ENCODE peak calls at places on chromosomes 16 and 17, in ten cellular contexts. B is stromal cell of bone marrow; F is activated T-cell treated with anti-CD3 and anti-CD28 coated beads, Interleukin-2, amount 50 U/mL, for 72 hours; K is uterus; J is NCI-H226; S is H9; L is left cardiac atrium; Q is NCI-H69; M is immature natural killer cell; V is AG10803. G is an unnamed sample.

GRCh38 chr16:19513377-19514053 is 8.4 kb downstream of the GDE1 start:
- DNase-seq in S (no peak), L (no peak), F (no peak), Q (no peak), V (peak), K (no peak), B (no peak), J (no peak), M (no peak), G (no peak)

GRCh38 chr16:14289692-14290340 is 218.7 kb downstream of the MRTFB start:
- DNase-seq in L (no peak), K (no peak), F (peak), Q (peak), S (peak), V (peak), M (peak), B (no peak), J (peak), G (no peak)

GRCh38 chr17:19380551-19381284 is 2.4 kb downstream of the MAPK7 start:
- DNase-seq in S (no peak), B (no peak), J (no peak), K (peak), L (peak), M (no peak), Q (no peak), F (no peak), V (no peak), G (peak)

GRCh38 chr16:25707982-25708583 is 16.3 kb downstream of the HS3ST4 start:
- DNase-seq in L (no peak), F (peak), S (peak), M (no peak), K (no peak), V (no peak), B (no peak), J (no peak), Q (peak), G (no peak)

GRCh38 chr17:61997649-61998048 is 67.4 kb downstream of the MED13 start:
- DNase-seq in S (no peak), L (no peak), K (no peak), B (peak), F (no peak), M (no peak), Q (peak), J (no peak), V (peak), G (no peak)

GRCh38 chr16:85481206-85481605 is 131.9 kb upstream of the GSE1 start:
- DNase-seq in V (no peak), L (no peak), Q (no peak), M (no peak), J (no peak), F (no peak), B (no peak), S (no peak), K (no peak), G (no peak)

GRCh38 chr16:72468582-72468981 is 296.6 kb upstream of the PMFBP1 start:
- DNase-seq in L (no peak), J (peak), F (no peak), K (no peak), B (no peak), S (no peak), Q (peak), V (no peak), M (no peak), G (no peak)

GRCh38 chr16:86575754-86576557 is 2.4 kb upstream of the FOXL1 start:
- DNase-seq in Q (peak), V (peak), F (peak), K (peak), J (peak), B (peak), L (peak), M (peak), S (peak), G (peak)

GRCh38 chr17:36144014-36144413 is 32.4 kb downstream of the TBC1D3B start:
- DNase-seq in F (no peak), B (no peak), S (no peak), M (no peak), K (no peak), J (no peak), V (no peak), L (no peak), Q (no peak), G (peak)

GRCh38 chr16:87006021-87006420 is 311.2 kb downstream of the C16orf95 start:
- DNase-seq in S (no peak), K (no peak), F (no peak), J (no peak), M (no peak), B (no peak), Q (no peak), L (no peak), V (no peak), G (no peak)

GRCh38 chr17:43880420-43880991 is 26.8 kb downstream of the MPP2 start:
- DNase-seq in Q (peak), S (peak), K (peak), L (peak), J (peak), F (peak), B (no peak), M (peak), V (peak), G (no peak)

GRCh38 chr16:87415441-87415840 is 23.3 kb downstream of the MAP1LC3B start:
- DNase-seq in M (no peak), F (no peak), L (no peak), K (no peak), Q (no peak), B (no peak), S (no peak), V (no peak), J (no peak), G (no peak)

GRCh38 chr16:19118938-19119431 is 5.2 kb downstream of the ITPRIPL2 start:
- DNase-seq in M (no peak), S (no peak), V (peak), F (peak), Q (no peak), B (peak), J (peak), K (peak), L (peak), G (no peak)

GRCh38 chr16:27169511-27170071 is 33.7 kb upstream of the KDM8 start:
- DNase-seq in S (peak), V (peak), B (peak), L (no peak), Q (peak), K (no peak), J (peak), M (peak), F (peak), G (no peak)

GRCh38 chr16:58449768-58450167 is 50.2 kb upstream of the NDRG4 start:
- DNase-seq in M (peak), F (no peak), K (no peak), B (no peak), Q (no peak), V (no peak), J (no peak), S (no peak), L (no peak), G (no peak)

GRCh38 chr16:715448-716249 is 731 bp downstream of the METRN start:
- DNase-seq in V (no peak), B (no peak), L (no peak), J (peak), F (peak), K (no peak), S (peak), Q (peak), M (no peak), G (no peak)

GRCh38 chr17:29664743-29665479 is 42.2 kb upstream of the CORO6 start:
- DNase-seq in K (no peak), S (no peak), J (peak), M (no peak), B (peak), V (peak), L (no peak), Q (no peak), F (no peak), G (no peak)

GRCh38 chr17:68344701-68345136 is 53.4 kb downstream of the ARSG start:
- DNase-seq in J (peak), F (peak), K (no peak), M (peak), L (no peak), B (no peak), V (no peak), Q (peak), S (no peak), G (no peak)

GRCh38 chr16:88556294-88556988 is 13.8 kb upstream of the ZC3H18 start:
- DNase-seq in B (no peak), V (no peak), F (no peak), S (no peak), Q (no peak), J (no peak), K (no peak), L (no peak), M (no peak), G (no peak)

GRCh38 chr17:80599546-80600305 is 55.1 kb downstream of the RPTOR start:
- DNase-seq in K (no peak), V (peak), M (no peak), F (no peak), Q (peak), B (peak), J (no peak), S (no peak), L (no peak), G (no peak)

GRCh38 chr17:51848451-51848850 is 310.1 kb downstream of the CA10 start:
- DNase-seq in K (no peak), Q (no peak), F (no peak), M (no peak), L (no peak), S (no peak), J (no peak), V (no peak), B (no peak), G (no peak)

GRCh38 chr17:13209091-13209490 is 191.3 kb upstream of the ELAC2 start:
- DNase-seq in F (no peak), M (no peak), Q (no peak), L (no peak), S (no peak), K (no peak), V (no peak), B (peak), J (no peak), G (no peak)